ENCODE peak calls at places on chromosomes 6 and 20, in seven cellular contexts. One of them, this sample, is unnamed.

GRCh38 chr20:3043381-3043780 is at the start of gene GNRH2:
- DNase-seq in AG10803: no peak
- DNase-seq in astrocyte of the cerebellum: no peak
- DNase-seq in heart left ventricle: no peak
- DNase-seq in HCT116: no peak
- DNase-seq in GM20000: no peak
- DNase-seq in mesothelial cell of epicardium: no peak
- DNase-seq in this sample: no peak

GRCh38 chr6:110693296-110693695 is 122.0 kb downstream of the CDK19 start:
- DNase-seq in AG10803: no peak
- DNase-seq in astrocyte of the cerebellum: no peak
- DNase-seq in heart left ventricle: no peak
- DNase-seq in HCT116: no peak
- DNase-seq in GM20000: no peak
- DNase-seq in mesothelial cell of epicardium: no peak
- DNase-seq in this sample: no peak

GRCh38 chr6:10968776-10969175 is 75.3 kb downstream of the ELOVL2 start:
- DNase-seq in AG10803: peak
- DNase-seq in astrocyte of the cerebellum: peak
- DNase-seq in heart left ventricle: no peak
- DNase-seq in HCT116: no peak
- DNase-seq in GM20000: no peak
- DNase-seq in mesothelial cell of epicardium: no peak
- DNase-seq in this sample: no peak

GRCh38 chr6:4928426-4928825 is 75.4 kb downstream of the RPP40 start:
- DNase-seq in AG10803: peak
- DNase-seq in astrocyte of the cerebellum: no peak
- DNase-seq in heart left ventricle: no peak
- DNase-seq in HCT116: no peak
- DNase-seq in GM20000: no peak
- DNase-seq in mesothelial cell of epicardium: no peak
- DNase-seq in this sample: no peak

GRCh38 chr20:53763707-53764415 is 170.2 kb upstream of the ZNF217 start:
- DNase-seq in AG10803: peak
- DNase-seq in astrocyte of the cerebellum: peak
- DNase-seq in heart left ventricle: no peak
- DNase-seq in HCT116: no peak
- DNase-seq in GM20000: no peak
- DNase-seq in mesothelial cell of epicardium: no peak
- DNase-seq in this sample: no peak

GRCh38 chr6:21185849-21186478 is 407.6 kb upstream of the SOX4 start:
- DNase-seq in AG10803: no peak
- DNase-seq in astrocyte of the cerebellum: no peak
- DNase-seq in heart left ventricle: no peak
- DNase-seq in HCT116: no peak
- DNase-seq in GM20000: no peak
- DNase-seq in mesothelial cell of epicardium: no peak
- DNase-seq in this sample: no peak

GRCh38 chr6:159978291-159979135 is 9.6 kb downstream of the IGF2R start:
- DNase-seq in AG10803: no peak
- DNase-seq in astrocyte of the cerebellum: no peak
- DNase-seq in heart left ventricle: no peak
- DNase-seq in HCT116: no peak
- DNase-seq in GM20000: peak
- DNase-seq in mesothelial cell of epicardium: no peak
- DNase-seq in this sample: no peak

GRCh38 chr6:26296857-26297648 is 67.9 kb upstream of the BTN3A2 start:
- DNase-seq in AG10803: no peak
- DNase-seq in astrocyte of the cerebellum: no peak
- DNase-seq in heart left ventricle: no peak
- DNase-seq in HCT116: no peak
- DNase-seq in GM20000: no peak
- DNase-seq in mesothelial cell of epicardium: no peak
- DNase-seq in this sample: no peak

GRCh38 chr20:17943343-17943742 is 25.3 kb downstream of the SNX5 start:
- DNase-seq in AG10803: no peak
- DNase-seq in astrocyte of the cerebellum: no peak
- DNase-seq in heart left ventricle: no peak
- DNase-seq in HCT116: no peak
- DNase-seq in GM20000: peak
- DNase-seq in mesothelial cell of epicardium: no peak
- DNase-seq in this sample: no peak

GRCh38 chr20:60055740-60056139 is 97.5 kb downstream of the CDH26 start:
- DNase-seq in AG10803: peak
- DNase-seq in astrocyte of the cerebellum: no peak
- DNase-seq in heart left ventricle: peak
- DNase-seq in HCT116: no peak
- DNase-seq in GM20000: no peak
- DNase-seq in mesothelial cell of epicardium: no peak
- DNase-seq in this sample: no peak

GRCh38 chr20:60035-60918 is 27.2 kb upstream of the DEFB125 start:
- DNase-seq in AG10803: peak
- DNase-seq in astrocyte of the cerebellum: no peak
- DNase-seq in heart left ventricle: no peak
- DNase-seq in HCT116: no peak
- DNase-seq in GM20000: no peak
- DNase-seq in mesothelial cell of epicardium: no peak
- DNase-seq in this sample: no peak

GRCh38 chr20:44208165-44208564 is 2.4 kb downstream of the OSER1 start:
- DNase-seq in AG10803: no peak
- DNase-seq in astrocyte of the cerebellum: no peak
- DNase-seq in heart left ventricle: no peak
- DNase-seq in HCT116: no peak
- DNase-seq in GM20000: no peak
- DNase-seq in mesothelial cell of epicardium: no peak
- DNase-seq in this sample: no peak

GRCh38 chr20:3074812-3075211 is 3.4 kb downstream of the OXT start:
- DNase-seq in AG10803: no peak
- DNase-seq in astrocyte of the cerebellum: no peak
- DNase-seq in heart left ventricle: no peak
- DNase-seq in HCT116: no peak
- DNase-seq in GM20000: peak
- DNase-seq in mesothelial cell of epicardium: no peak
- DNase-seq in this sample: peak

GRCh38 chr6:80143312-80143960 is 37.0 kb downstream of the BCKDHB start:
- DNase-seq in AG10803: peak
- DNase-seq in astrocyte of the cerebellum: peak
- DNase-seq in heart left ventricle: peak
- DNase-seq in HCT116: peak
- DNase-seq in GM20000: no peak
- DNase-seq in mesothelial cell of epicardium: no peak
- DNase-seq in this sample: no peak
- TF ChIP-seq CTCF in AG10803: no peak
- TF ChIP-seq CTCF in astrocyte of the cerebellum: no peak
- TF ChIP-seq CTCF in heart left ventricle: no peak
- TF ChIP-seq CTCF in HCT116: no peak
- TF ChIP-seq CTCF in GM20000: no peak
- TF ChIP-seq CTCF in mesothelial cell of epicardium: no peak
- TF ChIP-seq CTCF in this sample: peak

GRCh38 chr20:8854566-8854965 is 214.3 kb upstream of the PLCB4 start:
- DNase-seq in AG10803: peak
- DNase-seq in astrocyte of the cerebellum: no peak
- DNase-seq in heart left ventricle: peak
- DNase-seq in HCT116: no peak
- DNase-seq in GM20000: no peak
- DNase-seq in mesothelial cell of epicardium: no peak
- DNase-seq in this sample: no peak

GRCh38 chr20:8855315-8855714 is 213.6 kb upstream of the PLCB4 start:
- DNase-seq in AG10803: peak
- DNase-seq in astrocyte of the cerebellum: peak
- DNase-seq in heart left ventricle: peak
- DNase-seq in HCT116: no peak
- DNase-seq in GM20000: no peak
- DNase-seq in mesothelial cell of epicardium: no peak
- DNase-seq in this sample: no peak

GRCh38 chr20:8856668-8857067 is 212.2 kb upstream of the PLCB4 start:
- DNase-seq in AG10803: no peak
- DNase-seq in astrocyte of the cerebellum: no peak
- DNase-seq in heart left ventricle: no peak
- DNase-seq in HCT116: no peak
- DNase-seq in GM20000: no peak
- DNase-seq in mesothelial cell of epicardium: no peak
- DNase-seq in this sample: no peak

GRCh38 chr20:8851446-8851845 is 217.4 kb upstream of the PLCB4 start:
- DNase-seq in AG10803: no peak
- DNase-seq in astrocyte of the cerebellum: no peak
- DNase-seq in heart left ventricle: no peak
- DNase-seq in HCT116: no peak
- DNase-seq in GM20000: no peak
- DNase-seq in mesothelial cell of epicardium: no peak
- DNase-seq in this sample: no peak

DNA sequence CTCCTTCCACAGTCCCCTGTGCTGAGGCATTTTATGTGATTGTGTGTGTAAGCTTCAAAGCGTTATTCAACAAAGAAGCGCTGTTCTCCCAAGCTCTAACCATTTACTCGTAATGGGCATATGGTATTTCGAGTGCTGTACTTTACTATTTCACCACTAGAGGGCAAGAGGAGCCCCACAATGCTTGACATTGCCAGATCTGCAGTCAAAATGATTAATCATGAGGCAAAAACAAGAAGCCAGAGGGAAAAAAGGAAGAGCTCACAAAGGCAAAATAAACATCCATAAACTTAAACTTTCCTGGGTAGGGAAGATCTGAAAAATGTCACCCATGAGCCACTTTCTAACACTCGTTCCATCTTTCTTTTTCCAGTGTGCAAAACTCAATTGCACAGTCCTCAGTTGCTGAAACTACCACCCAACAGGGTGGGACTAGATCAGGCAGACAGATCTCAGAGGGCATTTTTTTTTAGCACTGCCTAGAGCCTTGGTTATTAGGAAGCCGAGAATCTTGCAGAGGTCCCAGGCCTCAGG is 215.0 kb upstream of the PLCB4 start:
- DNase-seq in AG10803: peak
- DNase-seq in astrocyte of the cerebellum: peak
- DNase-seq in heart left ventricle: peak
- DNase-seq in HCT116: peak
- DNase-seq in GM20000: peak
- DNase-seq in mesothelial cell of epicardium: no peak
- DNase-seq in this sample: no peak
- TF ChIP-seq CTCF in AG10803: peak
- TF ChIP-seq CTCF in astrocyte of the cerebellum: peak
- TF ChIP-seq CTCF in heart left ventricle: peak
- TF ChIP-seq CTCF in HCT116: peak
- TF ChIP-seq CTCF in GM20000: peak
- TF ChIP-seq CTCF in mesothelial cell of epicardium: peak
- TF ChIP-seq CTCF in this sample: peak

GRCh38 chr20:4260102-4260501 is 244.7 kb upstream of the RNF24 start:
- DNase-seq in AG10803: no peak
- DNase-seq in astrocyte of the cerebellum: no peak
- DNase-seq in heart left ventricle: no peak
- DNase-seq in HCT116: no peak
- DNase-seq in GM20000: no peak
- DNase-seq in mesothelial cell of epicardium: no peak
- DNase-seq in this sample: no peak

GRCh38 chr20:4256886-4257285 is 241.5 kb upstream of the RNF24 start:
- DNase-seq in AG10803: peak
- DNase-seq in astrocyte of the cerebellum: no peak
- DNase-seq in heart left ventricle: no peak
- DNase-seq in HCT116: no peak
- DNase-seq in GM20000: no peak
- DNase-seq in mesothelial cell of epicardium: no peak
- DNase-seq in this sample: no peak

GRCh38 chr20:4266183-4266582 is 250.8 kb upstream of the RNF24 start:
- DNase-seq in AG10803: no peak
- DNase-seq in astrocyte of the cerebellum: no peak
- DNase-seq in heart left ventricle: no peak
- DNase-seq in HCT116: no peak
- DNase-seq in GM20000: no peak
- DNase-seq in mesothelial cell of epicardium: no peak
- DNase-seq in this sample: no peak

GRCh38 chr20:4263011-4263410 is 247.7 kb upstream of the RNF24 start:
- DNase-seq in AG10803: no peak
- DNase-seq in astrocyte of the cerebellum: no peak
- DNase-seq in heart left ventricle: no peak
- DNase-seq in HCT116: no peak
- DNase-seq in GM20000: no peak
- DNase-seq in mesothelial cell of epicardium: no peak
- DNase-seq in this sample: no peak

DNA sequence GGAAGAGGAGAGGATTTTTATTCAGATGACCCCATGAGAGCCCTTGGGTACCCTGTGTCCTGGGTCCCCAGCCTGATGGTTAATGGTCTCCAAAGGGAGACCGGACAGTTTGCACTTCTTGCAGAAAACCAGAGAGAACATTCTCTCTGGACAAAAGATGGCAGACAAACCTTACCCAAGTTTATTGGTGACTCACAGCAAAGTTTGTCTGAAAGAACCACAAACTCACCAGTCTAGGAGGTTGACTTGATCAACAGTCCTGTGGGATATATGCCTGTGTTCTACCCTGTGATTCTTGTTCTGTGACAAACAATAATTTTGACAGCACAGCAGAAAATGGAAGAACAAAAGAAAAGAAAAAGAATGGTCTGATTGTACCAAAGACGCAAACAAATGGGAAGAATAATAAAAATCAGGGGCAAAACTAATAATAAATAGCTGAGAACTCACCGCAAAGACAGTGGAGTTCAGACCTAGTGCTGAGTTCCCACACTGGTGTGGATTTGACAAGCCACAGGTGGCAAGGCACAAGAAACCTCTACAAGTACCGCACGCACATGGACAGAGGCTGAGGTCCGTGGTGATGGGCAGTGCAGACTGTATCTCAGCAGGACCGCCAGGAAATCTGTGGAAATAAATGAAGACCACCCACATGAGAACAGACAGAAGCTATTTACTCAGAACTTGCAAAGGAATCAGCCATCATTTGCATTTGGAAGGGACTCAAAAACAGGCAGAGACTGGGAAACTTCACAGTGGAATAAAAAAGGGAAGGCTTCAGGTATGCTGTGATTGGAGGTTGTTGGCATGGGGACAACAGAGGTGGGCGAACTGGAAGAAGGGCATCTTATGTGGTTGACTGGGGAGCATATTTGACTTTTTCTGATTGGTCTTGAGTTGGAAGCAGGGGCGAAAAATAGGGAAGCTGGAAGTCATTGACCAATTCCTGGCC is 246.3 kb upstream of the RNF24 start:
- DNase-seq in AG10803: peak
- DNase-seq in astrocyte of the cerebellum: peak
- DNase-seq in heart left ventricle: no peak
- DNase-seq in HCT116: no peak
- DNase-seq in GM20000: no peak
- DNase-seq in mesothelial cell of epicardium: no peak
- DNase-seq in this sample: no peak
- TF ChIP-seq CTCF in AG10803: peak
- TF ChIP-seq CTCF in astrocyte of the cerebellum: no peak
- TF ChIP-seq CTCF in heart left ventricle: no peak
- TF ChIP-seq CTCF in HCT116: no peak
- TF ChIP-seq CTCF in GM20000: no peak
- TF ChIP-seq CTCF in mesothelial cell of epicardium: no peak
- TF ChIP-seq CTCF in this sample: no peak

DNA sequence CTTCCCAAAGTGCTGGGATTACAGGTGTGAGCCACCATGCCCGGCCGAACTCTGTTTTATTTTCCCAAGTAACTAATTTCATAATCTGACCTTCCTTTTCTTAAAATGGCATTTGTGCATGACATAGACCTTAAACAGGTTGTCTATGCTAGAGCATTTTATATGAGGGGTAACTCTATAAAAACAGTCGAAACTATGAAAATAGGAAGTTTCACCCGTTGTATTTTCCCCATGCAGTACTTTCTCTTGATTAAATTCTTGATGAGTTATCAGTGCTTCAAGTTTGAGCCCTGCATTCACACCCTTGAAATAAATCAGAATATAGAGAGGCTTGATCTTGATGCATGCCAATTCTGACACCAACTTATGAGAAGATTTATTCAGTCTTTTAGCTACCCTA is 11.7 kb downstream of the TBPL1 start:
- DNase-seq in AG10803: no peak
- DNase-seq in astrocyte of the cerebellum: no peak
- DNase-seq in heart left ventricle: no peak
- DNase-seq in HCT116: no peak
- DNase-seq in GM20000: no peak
- DNase-seq in mesothelial cell of epicardium: no peak
- DNase-seq in this sample: no peak
- TF ChIP-seq CTCF in AG10803: no peak
- TF ChIP-seq CTCF in astrocyte of the cerebellum: no peak
- TF ChIP-seq CTCF in heart left ventricle: no peak
- TF ChIP-seq CTCF in HCT116: no peak
- TF ChIP-seq CTCF in GM20000: no peak
- TF ChIP-seq CTCF in mesothelial cell of epicardium: no peak
- TF ChIP-seq CTCF in this sample: no peak